ENCODE peak calls at places on chromosomes 12 and 14, in four cellular contexts. One of them, this sample, is unnamed. For H3K4me1, the result is how much of the 10 kb centered on the place peaks cover.

GRCh38 chr12:78695749-78696148 is 168.8 kb upstream of the SYT1 start:
- ATAC-seq in heart right ventricle: no peak
- ATAC-seq in A549: no peak
- ATAC-seq in aorta: no peak
- ATAC-seq in this sample: no peak

GRCh38 chr12:45315462-45315861 is 99.6 kb downstream of the ANO6 start:
- ATAC-seq in A549: no peak
- ATAC-seq in heart right ventricle: no peak
- ATAC-seq in aorta: no peak
- ATAC-seq in this sample: no peak

GRCh38 chr12:105382771-105383632 is 52.5 kb downstream of the C12orf75 start:
- ATAC-seq in heart right ventricle: peak
- ATAC-seq in A549: peak
- ATAC-seq in aorta: peak
- ATAC-seq in this sample: peak

GRCh38 chr14:32576088-32576795 is 247.1 kb downstream of the AKAP6 start:
- ATAC-seq in heart right ventricle: peak
- ATAC-seq in A549: peak
- ATAC-seq in aorta: peak
- ATAC-seq in this sample: peak

GRCh38 chr14:51432302-51432948 is 192.4 kb downstream of the TMX1 start:
- ATAC-seq in heart right ventricle: no peak
- ATAC-seq in aorta: no peak
- ATAC-seq in A549: no peak
- ATAC-seq in this sample: no peak

GRCh38 chr14:54671537-54671936 is 104.6 kb downstream of the SAMD4A start:
- ATAC-seq in heart right ventricle: no peak
- ATAC-seq in A549: no peak
- ATAC-seq in aorta: no peak
- ATAC-seq in this sample: no peak

GRCh38 chr12:109927622-109928021 is 27.5 kb downstream of the TCHP start:
- ATAC-seq in aorta: no peak
- ATAC-seq in heart right ventricle: no peak
- ATAC-seq in A549: peak
- ATAC-seq in this sample: no peak

GRCh38 chr12:117032593-117033381 is 66.4 kb downstream of the TESC start:
- ATAC-seq in A549: peak
- ATAC-seq in heart right ventricle: peak
- ATAC-seq in aorta: peak
- ATAC-seq in this sample: peak

GRCh38 chr14:88829685-88830302 is 5.3 kb downstream of the TTC8 start:
- ATAC-seq in aorta: no peak
- ATAC-seq in heart right ventricle: no peak
- ATAC-seq in A549: no peak
- ATAC-seq in this sample: no peak

GRCh38 chr12:52831251-52831650 is 2.9 kb downstream of the KRT79 start:
- ATAC-seq in heart right ventricle: no peak
- ATAC-seq in aorta: no peak
- ATAC-seq in A549: no peak
- ATAC-seq in this sample: no peak

GRCh38 chr14:68522510-68523325 is 270.1 kb downstream of the ZFP36L1 start:
- ATAC-seq in aorta: no peak
- ATAC-seq in heart right ventricle: no peak
- ATAC-seq in A549: no peak
- ATAC-seq in this sample: peak
- H3K4me3 ChIP-seq in aorta: no peak
- H3K4me3 ChIP-seq in heart right ventricle: no peak
- H3K4me3 ChIP-seq in A549: no peak
- H3K4me3 ChIP-seq in this sample: no peak

GRCh38 chr12:6689000-6689882 is at the start of gene ZNF384:
- ATAC-seq in A549: peak
- ATAC-seq in aorta: peak
- ATAC-seq in heart right ventricle: peak
- ATAC-seq in this sample: peak
- H3K4me1 ChIP-seq in A549: under half
- H3K4me1 ChIP-seq in aorta: under half
- H3K4me1 ChIP-seq in heart right ventricle: under half
- H3K4me1 ChIP-seq in this sample: half or more

GRCh38 chr12:31387011-31387410 is 61.1 kb upstream of the SINHCAF start:
- ATAC-seq in heart right ventricle: no peak
- ATAC-seq in aorta: no peak
- ATAC-seq in A549: no peak
- ATAC-seq in this sample: no peak
- H3K27ac ChIP-seq in heart right ventricle: no peak
- H3K27ac ChIP-seq in aorta: no peak
- H3K27ac ChIP-seq in A549: no peak
- H3K27ac ChIP-seq in this sample: no peak

GRCh38 chr14:90454041-90455000 is 57.5 kb downstream of the CALM1 start:
- ATAC-seq in heart right ventricle: peak
- ATAC-seq in aorta: peak
- ATAC-seq in A549: peak
- ATAC-seq in this sample: peak
- H3K4me3 ChIP-seq in heart right ventricle: no peak
- H3K4me3 ChIP-seq in aorta: no peak
- H3K4me3 ChIP-seq in A549: no peak
- H3K4me3 ChIP-seq in this sample: no peak

DNA sequence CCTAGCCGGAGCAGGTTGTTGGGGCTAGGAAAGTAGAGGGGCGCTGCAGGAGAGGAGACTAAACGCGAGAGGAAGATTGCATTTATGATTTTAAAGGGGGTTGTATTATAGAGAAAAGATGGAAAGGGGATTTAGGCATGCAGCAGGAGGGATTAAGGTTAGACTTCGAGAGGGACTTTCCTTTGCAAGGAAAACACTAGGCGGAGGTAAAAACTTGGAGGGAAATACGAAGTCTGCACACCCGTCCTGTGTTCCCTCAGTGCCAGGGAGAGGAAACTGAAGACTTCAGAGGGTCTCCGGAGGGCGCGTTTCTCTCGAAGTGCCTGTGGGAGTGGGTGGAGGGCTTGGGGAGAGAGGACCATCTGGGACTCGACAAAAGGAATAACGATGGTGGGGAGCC is 433 bp upstream of the PPP1R1A start:
- ATAC-seq in heart right ventricle: no peak
- ATAC-seq in A549: no peak
- ATAC-seq in aorta: no peak
- ATAC-seq in this sample: no peak
- H3K4me1 ChIP-seq in heart right ventricle: under half
- H3K4me1 ChIP-seq in A549: under half
- H3K4me1 ChIP-seq in aorta: under half
- H3K4me1 ChIP-seq in this sample: under half

DNA sequence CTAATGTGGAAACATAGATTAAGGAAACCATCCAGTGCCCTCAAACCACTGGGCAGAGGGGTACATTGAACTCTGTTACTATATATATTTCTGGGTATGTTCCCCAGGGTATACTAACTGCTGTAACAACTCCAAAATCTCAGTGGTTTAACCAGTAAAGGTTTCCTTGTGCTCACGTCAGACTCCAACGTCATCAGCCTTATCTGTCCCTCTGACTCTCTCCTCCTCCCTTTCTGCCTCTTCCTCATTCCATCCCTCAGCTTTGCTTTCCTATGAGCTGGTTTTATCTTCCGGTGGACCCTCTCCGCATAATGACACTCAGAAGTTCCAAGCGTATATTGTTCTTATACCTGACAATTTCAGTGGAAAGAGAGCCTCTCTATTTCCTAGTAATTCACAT is 21.2 kb upstream of the SMCO2 start:
- ATAC-seq in heart right ventricle: no peak
- ATAC-seq in aorta: no peak
- ATAC-seq in A549: no peak
- ATAC-seq in this sample: no peak
- H3K27ac ChIP-seq in heart right ventricle: no peak
- H3K27ac ChIP-seq in aorta: no peak
- H3K27ac ChIP-seq in A549: no peak
- H3K27ac ChIP-seq in this sample: no peak

GRCh38 chr12:94498698-94499097 is 39.0 kb upstream of the CEP83 start:
- ATAC-seq in A549: no peak
- ATAC-seq in aorta: no peak
- ATAC-seq in heart right ventricle: no peak
- ATAC-seq in this sample: no peak

GRCh38 chr12:94495458-94496137 is 35.9 kb upstream of the CEP83 start:
- ATAC-seq in aorta: peak
- ATAC-seq in heart right ventricle: no peak
- ATAC-seq in A549: no peak
- ATAC-seq in this sample: no peak

GRCh38 chr12:94500831-94501567 is 41.3 kb upstream of the CEP83 start:
- ATAC-seq in aorta: no peak
- ATAC-seq in A549: no peak
- ATAC-seq in heart right ventricle: no peak
- ATAC-seq in this sample: no peak

DNA sequence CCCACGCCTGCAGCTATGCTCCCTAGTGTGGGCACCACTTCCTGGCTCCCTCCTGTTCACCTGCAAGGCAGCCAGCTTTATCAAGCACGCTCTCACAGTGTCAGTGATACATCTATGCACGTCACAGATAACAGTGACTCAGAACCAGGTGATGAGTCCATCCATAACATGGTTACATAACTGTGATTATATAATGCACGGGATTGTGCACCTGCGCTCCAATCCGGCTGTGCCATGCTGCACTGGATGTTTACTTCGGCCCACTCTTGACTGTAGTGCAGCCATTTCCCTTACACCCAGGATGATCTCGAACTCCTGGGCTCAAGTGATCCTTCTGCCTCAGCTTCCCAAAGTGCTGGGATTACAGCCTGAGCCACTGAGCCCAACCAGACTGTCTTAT is 38.4 kb upstream of the CEP83 start:
- ATAC-seq in heart right ventricle: no peak
- ATAC-seq in aorta: peak
- ATAC-seq in A549: no peak
- ATAC-seq in this sample: no peak
- H3K4me3 ChIP-seq in heart right ventricle: no peak
- H3K4me3 ChIP-seq in aorta: no peak
- H3K4me3 ChIP-seq in A549: no peak
- H3K4me3 ChIP-seq in this sample: no peak

GRCh38 chr12:108459106-108459505 is 56.0 kb upstream of the FICD start:
- ATAC-seq in aorta: no peak
- ATAC-seq in heart right ventricle: no peak
- ATAC-seq in A549: no peak
- ATAC-seq in this sample: no peak
- H3K4me1 ChIP-seq in aorta: under half
- H3K4me1 ChIP-seq in heart right ventricle: under half
- H3K4me1 ChIP-seq in A549: under half
- H3K4me1 ChIP-seq in this sample: under half

GRCh38 chr12:108565976-108566375 is 3.6 kb downstream of the ISCU start:
- ATAC-seq in heart right ventricle: no peak
- ATAC-seq in A549: no peak
- ATAC-seq in aorta: no peak
- ATAC-seq in this sample: no peak
- H3K27ac ChIP-seq in heart right ventricle: peak
- H3K27ac ChIP-seq in A549: peak
- H3K27ac ChIP-seq in aorta: no peak
- H3K27ac ChIP-seq in this sample: peak

GRCh38 chr14:24369463-24369862 is 1.5 kb downstream of the NFATC4 start:
- ATAC-seq in A549: no peak
- ATAC-seq in aorta: no peak
- ATAC-seq in heart right ventricle: no peak
- ATAC-seq in this sample: no peak
- H3K4me3 ChIP-seq in A549: no peak
- H3K4me3 ChIP-seq in aorta: no peak
- H3K4me3 ChIP-seq in heart right ventricle: peak
- H3K4me3 ChIP-seq in this sample: no peak